ENCODE peak calls at places on chromosome 18, in nine cellular contexts. One of them, this sample, is unnamed.

GRCh38 chr18:50812834-50813233 is 7.0 kb downstream of the MRO start:
- DNase-seq in GM12878: no peak
- DNase-seq in osteoblast: no peak
- DNase-seq in CD8-positive, alpha-beta T cell: no peak
- DNase-seq in neural crest cell: no peak
- DNase-seq in BE2C: no peak
- DNase-seq in pancreas: no peak
- DNase-seq in endothelial cell: no peak
- DNase-seq in astrocyte: no peak
- DNase-seq in this sample: no peak

GRCh38 chr18:56569391-56569790 is 69.0 kb downstream of the TXNL1 start:
- DNase-seq in BE2C: no peak
- DNase-seq in osteoblast: no peak
- DNase-seq in neural crest cell: no peak
- DNase-seq in astrocyte: no peak
- DNase-seq in pancreas: no peak
- DNase-seq in endothelial cell: no peak
- DNase-seq in GM12878: no peak
- DNase-seq in CD8-positive, alpha-beta T cell: no peak
- DNase-seq in this sample: no peak

GRCh38 chr18:74733592-74733991 is 135.9 kb downstream of the ZNF407 start:
- DNase-seq in endothelial cell: no peak
- DNase-seq in osteoblast: no peak
- DNase-seq in pancreas: no peak
- DNase-seq in GM12878: no peak
- DNase-seq in astrocyte: no peak
- DNase-seq in CD8-positive, alpha-beta T cell: no peak
- DNase-seq in BE2C: no peak
- DNase-seq in neural crest cell: no peak
- DNase-seq in this sample: no peak

GRCh38 chr18:74496508-74497307 is 545 bp downstream of the CNDP2 start:
- DNase-seq in endothelial cell: peak; percentile 69
- DNase-seq in astrocyte: peak; percentile 37
- DNase-seq in BE2C: peak; percentile 58
- DNase-seq in CD8-positive, alpha-beta T cell: peak; percentile 32
- DNase-seq in osteoblast: peak; percentile 87
- DNase-seq in pancreas: peak; percentile 69
- DNase-seq in GM12878: no peak
- DNase-seq in neural crest cell: peak; percentile 53
- DNase-seq in this sample: no peak

GRCh38 chr18:34760444-34760843 is 50.3 kb downstream of the DTNA start:
- DNase-seq in CD8-positive, alpha-beta T cell: no peak
- DNase-seq in BE2C: no peak
- DNase-seq in neural crest cell: no peak
- DNase-seq in pancreas: no peak
- DNase-seq in astrocyte: no peak
- DNase-seq in endothelial cell: no peak
- DNase-seq in GM12878: no peak
- DNase-seq in osteoblast: no peak
- DNase-seq in this sample: no peak

GRCh38 chr18:25364732-25365131 is 12.8 kb upstream of the ZNF521 start:
- DNase-seq in GM12878: no peak
- DNase-seq in osteoblast: no peak
- DNase-seq in endothelial cell: no peak
- DNase-seq in neural crest cell: no peak
- DNase-seq in astrocyte: no peak
- DNase-seq in BE2C: no peak
- DNase-seq in CD8-positive, alpha-beta T cell: no peak
- DNase-seq in pancreas: no peak
- DNase-seq in this sample: no peak

GRCh38 chr18:65567372-65567771 is 183.4 kb upstream of the CDH7 start:
- DNase-seq in pancreas: no peak
- DNase-seq in CD8-positive, alpha-beta T cell: no peak
- DNase-seq in neural crest cell: no peak
- DNase-seq in GM12878: no peak
- DNase-seq in BE2C: no peak
- DNase-seq in astrocyte: no peak
- DNase-seq in endothelial cell: no peak
- DNase-seq in osteoblast: no peak
- DNase-seq in this sample: no peak

GRCh38 chr18:5879479-5879882 is 15.8 kb downstream of the TMEM200C start:
- DNase-seq in neural crest cell: no peak
- DNase-seq in CD8-positive, alpha-beta T cell: no peak
- DNase-seq in endothelial cell: no peak
- DNase-seq in astrocyte: peak; percentile 23
- DNase-seq in pancreas: no peak
- DNase-seq in GM12878: no peak
- DNase-seq in osteoblast: peak; percentile 62
- DNase-seq in BE2C: no peak
- DNase-seq in this sample: no peak

GRCh38 chr18:23106575-23106974 is 28.7 kb upstream of the CABLES1 start:
- DNase-seq in osteoblast: peak; percentile 82
- DNase-seq in endothelial cell: no peak
- DNase-seq in CD8-positive, alpha-beta T cell: no peak
- DNase-seq in GM12878: no peak
- DNase-seq in pancreas: no peak
- DNase-seq in astrocyte: peak; percentile 93
- DNase-seq in neural crest cell: no peak
- DNase-seq in BE2C: no peak
- DNase-seq in this sample: no peak

GRCh38 chr18:59376351-59376935 is 17.4 kb upstream of the LMAN1 start:
- DNase-seq in CD8-positive, alpha-beta T cell: no peak
- DNase-seq in pancreas: no peak
- DNase-seq in GM12878: no peak
- DNase-seq in BE2C: no peak
- DNase-seq in neural crest cell: no peak
- DNase-seq in osteoblast: no peak
- DNase-seq in astrocyte: no peak
- DNase-seq in endothelial cell: no peak
- DNase-seq in this sample: no peak

GRCh38 chr18:68759308-68759707 is 38.6 kb upstream of the CCDC102B start:
- DNase-seq in endothelial cell: no peak
- DNase-seq in CD8-positive, alpha-beta T cell: no peak
- DNase-seq in neural crest cell: no peak
- DNase-seq in GM12878: no peak
- DNase-seq in osteoblast: no peak
- DNase-seq in BE2C: no peak
- DNase-seq in pancreas: no peak
- DNase-seq in astrocyte: no peak
- DNase-seq in this sample: no peak

GRCh38 chr18:23640023-23640422 is 22.7 kb downstream of the ANKRD29 start:
- DNase-seq in CD8-positive, alpha-beta T cell: no peak
- DNase-seq in neural crest cell: no peak
- DNase-seq in osteoblast: no peak
- DNase-seq in BE2C: no peak
- DNase-seq in pancreas: no peak
- DNase-seq in endothelial cell: no peak
- DNase-seq in astrocyte: no peak
- DNase-seq in GM12878: no peak
- DNase-seq in this sample: no peak

GRCh38 chr18:34352385-34353163 is 127.9 kb upstream of the NOL4 start:
- DNase-seq in CD8-positive, alpha-beta T cell: no peak
- DNase-seq in GM12878: no peak
- DNase-seq in BE2C: no peak
- DNase-seq in pancreas: no peak
- DNase-seq in astrocyte: no peak
- DNase-seq in osteoblast: no peak
- DNase-seq in neural crest cell: no peak
- DNase-seq in endothelial cell: no peak
- DNase-seq in this sample: no peak

GRCh38 chr18:24414349-24415003 is 12.0 kb upstream of the IMPACT start:
- DNase-seq in osteoblast: no peak
- DNase-seq in BE2C: no peak
- DNase-seq in endothelial cell: no peak
- DNase-seq in GM12878: no peak
- DNase-seq in CD8-positive, alpha-beta T cell: no peak
- DNase-seq in neural crest cell: no peak
- DNase-seq in pancreas: no peak
- DNase-seq in astrocyte: no peak
- DNase-seq in this sample: no peak

GRCh38 chr18:62372156-62372555 is 47.0 kb downstream of the TNFRSF11A start:
- DNase-seq in CD8-positive, alpha-beta T cell: no peak
- DNase-seq in osteoblast: no peak
- DNase-seq in pancreas: no peak
- DNase-seq in GM12878: peak; percentile 79
- DNase-seq in BE2C: no peak
- DNase-seq in astrocyte: no peak
- DNase-seq in endothelial cell: no peak
- DNase-seq in neural crest cell: no peak
- DNase-seq in this sample: no peak

GRCh38 chr18:54957987-54958386 is 1.3 kb downstream of the CCDC68 start:
- DNase-seq in astrocyte: no peak
- DNase-seq in neural crest cell: no peak
- DNase-seq in CD8-positive, alpha-beta T cell: no peak
- DNase-seq in endothelial cell: no peak
- DNase-seq in BE2C: no peak
- DNase-seq in GM12878: no peak
- DNase-seq in pancreas: peak; percentile 27
- DNase-seq in osteoblast: peak; percentile 49
- DNase-seq in this sample: no peak

GRCh38 chr18:3924455-3924854 is 474.5 kb downstream of the TGIF1 start:
- DNase-seq in endothelial cell: no peak
- DNase-seq in neural crest cell: no peak
- DNase-seq in CD8-positive, alpha-beta T cell: no peak
- DNase-seq in BE2C: no peak
- DNase-seq in osteoblast: no peak
- DNase-seq in pancreas: no peak
- DNase-seq in GM12878: no peak
- DNase-seq in astrocyte: no peak
- DNase-seq in this sample: no peak

GRCh38 chr18:76495435-76496199 is 575 bp upstream of the ZNF516 start:
- DNase-seq in pancreas: peak; percentile 48
- DNase-seq in endothelial cell: peak; percentile 58
- DNase-seq in BE2C: peak; percentile 49
- DNase-seq in osteoblast: peak; percentile 88
- DNase-seq in astrocyte: peak; percentile 56
- DNase-seq in CD8-positive, alpha-beta T cell: peak; percentile 20
- DNase-seq in GM12878: no peak
- DNase-seq in neural crest cell: peak; percentile 52
- DNase-seq in this sample: peak; percentile 52
- TF ChIP-seq CTCF in pancreas: no peak
- TF ChIP-seq CTCF in endothelial cell: no peak
- TF ChIP-seq CTCF in BE2C: no peak
- TF ChIP-seq CTCF in osteoblast: no peak
- TF ChIP-seq CTCF in astrocyte: no peak
- TF ChIP-seq CTCF in CD8-positive, alpha-beta T cell: no peak
- TF ChIP-seq CTCF in GM12878: no peak
- TF ChIP-seq CTCF in neural crest cell: no peak
- TF ChIP-seq CTCF in this sample: no peak

DNA sequence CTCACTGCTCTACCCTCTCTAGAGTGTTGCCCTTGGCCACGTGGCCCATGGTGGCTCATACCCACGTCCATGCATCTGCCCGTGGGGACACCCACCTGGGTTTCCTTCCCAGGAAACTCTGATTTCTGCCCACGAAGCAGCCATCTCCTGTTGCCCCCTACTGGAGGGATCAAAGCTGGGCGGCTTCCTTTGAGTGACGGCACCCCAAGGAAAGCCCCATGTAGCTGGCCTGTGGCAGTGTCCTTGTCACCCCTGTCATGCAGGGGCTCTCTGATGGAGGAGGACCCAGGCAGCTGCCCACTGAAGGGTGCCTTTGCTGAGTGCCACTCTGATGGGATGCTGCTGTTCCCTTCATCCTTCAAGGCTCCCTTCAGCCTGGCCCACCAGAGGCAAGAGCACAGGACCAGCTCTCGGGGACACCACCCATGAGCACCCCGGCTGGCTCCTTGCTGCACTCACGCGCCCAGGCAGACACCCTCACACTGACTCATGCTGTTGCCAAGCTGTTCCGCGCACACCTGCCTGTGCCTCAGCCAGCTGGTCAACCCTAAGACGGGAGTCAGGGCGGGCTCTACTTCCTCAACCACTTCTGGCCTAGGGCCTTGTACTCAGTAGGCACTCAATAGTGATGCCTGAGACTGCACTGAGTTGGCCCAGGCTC is 101.1 kb downstream of the CTIF start:
- DNase-seq in pancreas: no peak
- DNase-seq in astrocyte: no peak
- DNase-seq in osteoblast: peak; percentile 58
- DNase-seq in endothelial cell: peak; percentile 20
- DNase-seq in neural crest cell: no peak
- DNase-seq in GM12878: no peak
- DNase-seq in BE2C: no peak
- DNase-seq in CD8-positive, alpha-beta T cell: no peak
- DNase-seq in this sample: no peak
- TF ChIP-seq CTCF in pancreas: no peak
- TF ChIP-seq CTCF in astrocyte: no peak
- TF ChIP-seq CTCF in osteoblast: peak; percentile 41
- TF ChIP-seq CTCF in endothelial cell: peak; percentile 48
- TF ChIP-seq CTCF in neural crest cell: peak; percentile 36
- TF ChIP-seq CTCF in GM12878: peak; percentile 19
- TF ChIP-seq CTCF in BE2C: peak; percentile 34
- TF ChIP-seq CTCF in CD8-positive, alpha-beta T cell: no peak
- TF ChIP-seq CTCF in this sample: no peak

GRCh38 chr18:10518595-10519273 is 7.1 kb upstream of the NAPG start:
- DNase-seq in neural crest cell: peak; percentile 32
- DNase-seq in osteoblast: no peak
- DNase-seq in GM12878: no peak
- DNase-seq in astrocyte: no peak
- DNase-seq in BE2C: no peak
- DNase-seq in pancreas: no peak
- DNase-seq in CD8-positive, alpha-beta T cell: no peak
- DNase-seq in endothelial cell: no peak
- DNase-seq in this sample: no peak
- TF ChIP-seq CTCF in neural crest cell: peak; percentile 40
- TF ChIP-seq CTCF in osteoblast: peak; percentile 41
- TF ChIP-seq CTCF in GM12878: peak; percentile 39
- TF ChIP-seq CTCF in astrocyte: no peak
- TF ChIP-seq CTCF in BE2C: no peak
- TF ChIP-seq CTCF in pancreas: no peak
- TF ChIP-seq CTCF in CD8-positive, alpha-beta T cell: no peak
- TF ChIP-seq CTCF in endothelial cell: no peak
- TF ChIP-seq CTCF in this sample: no peak

GRCh38 chr18:8366656-8367055 is 242.6 kb upstream of the RAB12 start:
- DNase-seq in neural crest cell: no peak
- DNase-seq in endothelial cell: no peak
- DNase-seq in osteoblast: no peak
- DNase-seq in CD8-positive, alpha-beta T cell: no peak
- DNase-seq in BE2C: peak; percentile 26
- DNase-seq in GM12878: no peak
- DNase-seq in pancreas: no peak
- DNase-seq in astrocyte: no peak
- DNase-seq in this sample: no peak

GRCh38 chr18:8368490-8369217 is 240.6 kb upstream of the RAB12 start:
- DNase-seq in BE2C: no peak
- DNase-seq in CD8-positive, alpha-beta T cell: no peak
- DNase-seq in astrocyte: no peak
- DNase-seq in pancreas: no peak
- DNase-seq in endothelial cell: no peak
- DNase-seq in GM12878: no peak
- DNase-seq in osteoblast: peak; percentile 88
- DNase-seq in neural crest cell: no peak
- DNase-seq in this sample: no peak

GRCh38 chr18:8365528-8365927 is 243.7 kb upstream of the RAB12 start:
- DNase-seq in CD8-positive, alpha-beta T cell: no peak
- DNase-seq in pancreas: no peak
- DNase-seq in astrocyte: no peak
- DNase-seq in endothelial cell: no peak
- DNase-seq in osteoblast: no peak
- DNase-seq in GM12878: no peak
- DNase-seq in neural crest cell: no peak
- DNase-seq in BE2C: no peak
- DNase-seq in this sample: no peak

GRCh38 chr18:8366070-8366469 is 243.2 kb upstream of the RAB12 start:
- DNase-seq in neural crest cell: no peak
- DNase-seq in CD8-positive, alpha-beta T cell: no peak
- DNase-seq in endothelial cell: no peak
- DNase-seq in pancreas: no peak
- DNase-seq in osteoblast: no peak
- DNase-seq in BE2C: no peak
- DNase-seq in GM12878: no peak
- DNase-seq in astrocyte: no peak
- DNase-seq in this sample: no peak

GRCh38 chr18:8367217-8367988 is 241.8 kb upstream of the RAB12 start:
- DNase-seq in astrocyte: no peak
- DNase-seq in neural crest cell: peak; percentile 50
- DNase-seq in endothelial cell: peak; percentile 79
- DNase-seq in pancreas: peak; percentile 47
- DNase-seq in CD8-positive, alpha-beta T cell: no peak
- DNase-seq in osteoblast: peak; percentile 83
- DNase-seq in GM12878: no peak
- DNase-seq in BE2C: peak; percentile 46
- DNase-seq in this sample: no peak
- TF ChIP-seq CTCF in astrocyte: peak; percentile 25
- TF ChIP-seq CTCF in neural crest cell: peak; percentile 72
- TF ChIP-seq CTCF in endothelial cell: peak; percentile 52
- TF ChIP-seq CTCF in pancreas: peak; percentile 45
- TF ChIP-seq CTCF in CD8-positive, alpha-beta T cell: no peak
- TF ChIP-seq CTCF in osteoblast: peak; percentile 38
- TF ChIP-seq CTCF in GM12878: peak; percentile 37
- TF ChIP-seq CTCF in BE2C: peak; percentile 61
- TF ChIP-seq CTCF in this sample: no peak